ENCODE peak calls at places on chromosomes 12 and 14, in six cellular contexts. One of them, this sample, is unnamed.

GRCh38 chr12:64665506-64665905 is 55.2 kb downstream of the RASSF3 start:
- DNase-seq in neuronal stem cell: no peak
- DNase-seq in H9: peak
- DNase-seq in IMR-90: no peak
- DNase-seq in mesendoderm: peak
- DNase-seq in H1: no peak
- DNase-seq in this sample: peak

GRCh38 chr12:52199294-52199920 is 7.6 kb upstream of the KRT80 start:
- DNase-seq in neuronal stem cell: no peak
- DNase-seq in H9: no peak
- DNase-seq in IMR-90: no peak
- DNase-seq in mesendoderm: no peak
- DNase-seq in H1: no peak
- DNase-seq in this sample: no peak

GRCh38 chr14:95200404-95200803 is 43.1 kb upstream of the DICER1 start:
- DNase-seq in neuronal stem cell: no peak
- DNase-seq in H9: no peak
- DNase-seq in IMR-90: no peak
- DNase-seq in mesendoderm: no peak
- DNase-seq in H1: no peak
- DNase-seq in this sample: no peak

GRCh38 chr12:54280401-54281260 is at the start of gene HNRNPA1:
- DNase-seq in neuronal stem cell: peak
- DNase-seq in H9: peak
- DNase-seq in IMR-90: peak
- DNase-seq in mesendoderm: peak
- DNase-seq in H1: peak
- DNase-seq in this sample: peak

GRCh38 chr14:77183896-77184295 is 2.3 kb downstream of the TMEM63C start:
- DNase-seq in neuronal stem cell: no peak
- DNase-seq in H9: no peak
- DNase-seq in IMR-90: no peak
- DNase-seq in mesendoderm: no peak
- DNase-seq in H1: no peak
- DNase-seq in this sample: no peak

GRCh38 chr14:68894802-68895201 is 84.3 kb downstream of the ACTN1 start:
- DNase-seq in neuronal stem cell: no peak
- DNase-seq in H9: no peak
- DNase-seq in IMR-90: peak
- DNase-seq in mesendoderm: no peak
- DNase-seq in H1: no peak
- DNase-seq in this sample: peak

GRCh38 chr14:62289471-62289870 is 527.3 kb downstream of the SNAPC1 start:
- DNase-seq in neuronal stem cell: no peak
- DNase-seq in H9: no peak
- DNase-seq in IMR-90: peak
- DNase-seq in mesendoderm: no peak
- DNase-seq in H1: no peak
- DNase-seq in this sample: peak

GRCh38 chr14:38209572-38210159 is 2.0 kb downstream of the SSTR1 start:
- DNase-seq in neuronal stem cell: no peak
- DNase-seq in H9: no peak
- DNase-seq in IMR-90: no peak
- DNase-seq in mesendoderm: no peak
- DNase-seq in H1: no peak
- DNase-seq in this sample: no peak

GRCh38 chr12:121072147-121072546 is 33.1 kb upstream of the OASL start:
- DNase-seq in neuronal stem cell: no peak
- DNase-seq in H9: no peak
- DNase-seq in IMR-90: no peak
- DNase-seq in mesendoderm: no peak
- DNase-seq in H1: no peak
- DNase-seq in this sample: no peak

GRCh38 chr12:114690267-114691135 is 6.5 kb upstream of the TBX3 start:
- DNase-seq in neuronal stem cell: no peak
- DNase-seq in H9: no peak
- DNase-seq in IMR-90: no peak
- DNase-seq in mesendoderm: no peak
- DNase-seq in H1: no peak
- DNase-seq in this sample: no peak

GRCh38 chr12:21731144-21731543 is 43.4 kb downstream of the KCNJ8 start:
- DNase-seq in neuronal stem cell: no peak
- DNase-seq in H9: no peak
- DNase-seq in IMR-90: no peak
- DNase-seq in mesendoderm: no peak
- DNase-seq in H1: no peak
- DNase-seq in this sample: no peak

GRCh38 chr14:59332727-59333126 is 132.5 kb downstream of the GPR135 start:
- DNase-seq in neuronal stem cell: no peak
- DNase-seq in H9: no peak
- DNase-seq in IMR-90: peak
- DNase-seq in mesendoderm: no peak
- DNase-seq in H1: no peak
- DNase-seq in this sample: peak

GRCh38 chr12:46546634-46547273 is 174.2 kb upstream of the SLC38A2 start:
- DNase-seq in neuronal stem cell: no peak
- DNase-seq in H9: no peak
- DNase-seq in IMR-90: peak
- DNase-seq in mesendoderm: no peak
- DNase-seq in H1: no peak
- DNase-seq in this sample: peak

GRCh38 chr12:45727994-45728624 is 1.4 kb upstream of the ARID2 start:
- DNase-seq in neuronal stem cell: no peak
- DNase-seq in H9: no peak
- DNase-seq in IMR-90: peak
- DNase-seq in mesendoderm: no peak
- DNase-seq in H1: no peak
- DNase-seq in this sample: no peak

GRCh38 chr12:97784904-97785303 is 322.3 kb downstream of the RMST start:
- DNase-seq in neuronal stem cell: no peak
- DNase-seq in H9: no peak
- DNase-seq in IMR-90: no peak
- DNase-seq in mesendoderm: peak
- DNase-seq in H1: peak
- DNase-seq in this sample: no peak

GRCh38 chr14:57189070-57189469 is 79.6 kb downstream of the EXOC5 start:
- DNase-seq in neuronal stem cell: no peak
- DNase-seq in H9: no peak
- DNase-seq in IMR-90: peak
- DNase-seq in mesendoderm: peak
- DNase-seq in H1: no peak
- DNase-seq in this sample: no peak

GRCh38 chr12:59079472-59079871 is 159.2 kb upstream of the LRIG3 start:
- DNase-seq in neuronal stem cell: no peak
- DNase-seq in H9: no peak
- DNase-seq in IMR-90: no peak
- DNase-seq in mesendoderm: no peak
- DNase-seq in H1: no peak
- DNase-seq in this sample: no peak

GRCh38 chr12:52217223-52217622 is 15.8 kb upstream of the KRT7 start:
- DNase-seq in neuronal stem cell: no peak
- DNase-seq in H9: no peak
- DNase-seq in IMR-90: no peak
- DNase-seq in mesendoderm: peak
- DNase-seq in H1: no peak
- DNase-seq in this sample: peak

GRCh38 chr14:29486132-29486531 is 441.5 kb downstream of the PRKD1 start:
- DNase-seq in neuronal stem cell: no peak
- DNase-seq in H9: no peak
- DNase-seq in IMR-90: no peak
- DNase-seq in mesendoderm: no peak
- DNase-seq in H1: no peak
- DNase-seq in this sample: no peak

GRCh38 chr14:79596531-79596930 is 614.8 kb downstream of the DIO2 start:
- DNase-seq in neuronal stem cell: no peak
- DNase-seq in H9: no peak
- DNase-seq in IMR-90: peak
- DNase-seq in mesendoderm: no peak
- DNase-seq in H1: no peak
- DNase-seq in this sample: peak

GRCh38 chr12:8088574-8088973 is 6.5 kb downstream of the NECAP1 start:
- DNase-seq in neuronal stem cell: no peak
- DNase-seq in H9: no peak
- DNase-seq in IMR-90: no peak
- DNase-seq in mesendoderm: no peak
- DNase-seq in H1: no peak
- DNase-seq in this sample: no peak

GRCh38 chr12:56988207-56988739 is 18.1 kb downstream of the ZBTB39 start:
- DNase-seq in neuronal stem cell: no peak
- DNase-seq in H9: peak
- DNase-seq in IMR-90: no peak
- DNase-seq in mesendoderm: peak
- DNase-seq in H1: no peak
- DNase-seq in this sample: peak

GRCh38 chr14:93759781-93760307 is 28.4 kb downstream of the PRIMA1 start:
- DNase-seq in neuronal stem cell: no peak
- DNase-seq in H9: no peak
- DNase-seq in IMR-90: no peak
- DNase-seq in mesendoderm: no peak
- DNase-seq in H1: no peak
- DNase-seq in this sample: no peak
- H2BK15ac ChIP-seq in neuronal stem cell: no peak
- H2BK15ac ChIP-seq in H9: no peak
- H2BK15ac ChIP-seq in IMR-90: no peak
- H2BK15ac ChIP-seq in mesendoderm: no peak
- H2BK15ac ChIP-seq in H1: no peak
- H2BK15ac ChIP-seq in this sample: no peak

GRCh38 chr12:93790472-93791152 is 113.4 kb downstream of the CRADD start:
- DNase-seq in neuronal stem cell: no peak
- DNase-seq in H9: no peak
- DNase-seq in IMR-90: peak
- DNase-seq in mesendoderm: peak
- DNase-seq in H1: no peak
- DNase-seq in this sample: peak
- H3K4me2 ChIP-seq in neuronal stem cell: no peak
- H3K4me2 ChIP-seq in H9: no peak
- H3K4me2 ChIP-seq in IMR-90: no peak
- H3K4me2 ChIP-seq in mesendoderm: no peak
- H3K4me2 ChIP-seq in H1: no peak
- H3K4me2 ChIP-seq in this sample: no peak

DNA sequence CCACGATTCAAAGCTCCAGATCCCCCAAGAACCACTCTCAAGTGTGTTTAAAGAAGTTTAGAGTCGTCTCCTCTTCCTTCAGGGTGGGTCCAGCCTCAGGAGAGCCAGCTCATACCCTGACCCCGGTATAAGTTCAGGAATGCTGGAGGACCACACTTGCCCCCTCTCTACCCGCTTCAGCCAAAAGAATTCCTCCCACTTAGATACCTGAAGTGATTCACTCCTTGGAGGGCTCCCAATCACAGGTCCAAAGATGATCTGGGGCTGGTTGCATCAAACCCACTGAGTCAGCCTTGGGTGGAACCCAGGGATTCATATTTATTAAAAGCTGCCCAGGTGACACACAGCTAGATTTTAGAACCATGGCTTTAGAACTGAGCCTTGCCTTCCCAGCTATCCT is 133.5 kb upstream of the PARP11 start:
- DNase-seq in neuronal stem cell: no peak
- DNase-seq in H9: no peak
- DNase-seq in IMR-90: no peak
- DNase-seq in mesendoderm: no peak
- DNase-seq in H1: no peak
- DNase-seq in this sample: no peak
- H3K9ac ChIP-seq in neuronal stem cell: no peak
- H3K9ac ChIP-seq in H9: no peak
- H3K9ac ChIP-seq in IMR-90: no peak
- H3K9ac ChIP-seq in mesendoderm: no peak
- H3K9ac ChIP-seq in H1: no peak
- H3K9ac ChIP-seq in this sample: no peak

GRCh38 chr12:91387461-91388134 is 205.0 kb upstream of the DCN start:
- DNase-seq in neuronal stem cell: no peak
- DNase-seq in H9: no peak
- DNase-seq in IMR-90: no peak
- DNase-seq in mesendoderm: no peak
- DNase-seq in H1: no peak
- DNase-seq in this sample: no peak
- H2BK15ac ChIP-seq in neuronal stem cell: no peak
- H2BK15ac ChIP-seq in H9: no peak
- H2BK15ac ChIP-seq in IMR-90: no peak
- H2BK15ac ChIP-seq in mesendoderm: no peak
- H2BK15ac ChIP-seq in H1: no peak
- H2BK15ac ChIP-seq in this sample: no peak

GRCh38 chr12:85308374-85308773 is 28.4 kb downstream of the ALX1 start:
- DNase-seq in neuronal stem cell: no peak
- DNase-seq in H9: no peak
- DNase-seq in IMR-90: no peak
- DNase-seq in mesendoderm: no peak
- DNase-seq in H1: no peak
- DNase-seq in this sample: no peak
- H3K4me2 ChIP-seq in neuronal stem cell: no peak
- H3K4me2 ChIP-seq in H9: no peak
- H3K4me2 ChIP-seq in IMR-90: no peak
- H3K4me2 ChIP-seq in mesendoderm: no peak
- H3K4me2 ChIP-seq in H1: no peak
- H3K4me2 ChIP-seq in this sample: no peak

DNA sequence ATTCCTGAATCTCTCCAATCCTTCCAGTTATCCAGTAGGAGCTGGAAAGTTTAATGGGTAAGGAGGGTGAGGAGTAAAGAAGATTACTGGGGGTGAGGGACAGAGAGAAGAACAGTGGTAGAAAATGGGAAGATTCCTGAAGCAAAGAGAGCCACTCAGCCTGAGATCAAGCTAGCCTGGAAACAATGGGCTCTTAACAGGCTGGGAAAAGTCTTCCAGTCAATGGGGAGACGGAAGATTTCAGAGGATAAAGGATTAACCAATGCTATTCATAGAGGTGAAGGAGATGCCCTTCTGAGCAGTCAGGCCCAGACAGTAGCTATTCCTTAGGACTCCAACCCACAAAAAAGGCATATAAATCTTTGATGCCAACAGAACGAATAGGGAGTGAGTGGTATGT is 14.8 kb downstream of the GDF11 start:
- DNase-seq in neuronal stem cell: peak
- DNase-seq in H9: no peak
- DNase-seq in IMR-90: no peak
- DNase-seq in mesendoderm: peak
- DNase-seq in H1: no peak
- DNase-seq in this sample: no peak
- H3K9ac ChIP-seq in neuronal stem cell: no peak
- H3K9ac ChIP-seq in H9: no peak
- H3K9ac ChIP-seq in IMR-90: no peak
- H3K9ac ChIP-seq in mesendoderm: no peak
- H3K9ac ChIP-seq in H1: no peak
- H3K9ac ChIP-seq in this sample: no peak

DNA sequence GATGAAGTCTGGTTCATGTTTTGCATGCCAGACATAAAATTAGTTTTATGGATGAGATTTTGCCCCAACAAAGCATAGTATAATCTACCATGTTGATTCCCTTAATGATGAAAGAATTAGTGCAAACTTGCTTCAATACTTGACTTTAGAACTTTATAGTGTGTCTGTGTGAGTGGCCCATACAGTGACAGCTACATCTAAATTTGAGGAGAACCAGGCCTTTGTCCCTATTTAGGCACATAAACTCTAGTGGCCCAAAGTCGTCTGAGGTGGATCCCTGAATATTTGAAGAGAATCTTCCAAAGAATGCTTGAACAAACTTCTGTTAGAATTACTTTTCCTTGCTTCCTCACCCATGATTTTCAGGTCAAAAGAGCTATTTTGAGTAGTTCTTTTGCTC is 70.4 kb downstream of the POLR3B start:
- DNase-seq in neuronal stem cell: no peak
- DNase-seq in H9: no peak
- DNase-seq in IMR-90: no peak
- DNase-seq in mesendoderm: no peak
- DNase-seq in H1: no peak
- DNase-seq in this sample: no peak
- H2BK15ac ChIP-seq in neuronal stem cell: no peak
- H2BK15ac ChIP-seq in H9: no peak
- H2BK15ac ChIP-seq in IMR-90: no peak
- H2BK15ac ChIP-seq in mesendoderm: no peak
- H2BK15ac ChIP-seq in H1: no peak
- H2BK15ac ChIP-seq in this sample: no peak

GRCh38 chr12:3554547-3555115 is 63.6 kb downstream of the PRMT8 start:
- DNase-seq in neuronal stem cell: no peak
- DNase-seq in H9: no peak
- DNase-seq in IMR-90: no peak
- DNase-seq in mesendoderm: no peak
- DNase-seq in H1: no peak
- DNase-seq in this sample: no peak
- H3K4me2 ChIP-seq in neuronal stem cell: no peak
- H3K4me2 ChIP-seq in H9: no peak
- H3K4me2 ChIP-seq in IMR-90: no peak
- H3K4me2 ChIP-seq in mesendoderm: no peak
- H3K4me2 ChIP-seq in H1: no peak
- H3K4me2 ChIP-seq in this sample: no peak

This sample was measured in mesenchymal stem cell.